ENCODE peak calls at places on chromosome 4, in seven cellular contexts. One of them, this sample, is unnamed. For H3K36me3, the result is how much of the 10 kb centered on the place peaks cover.

GRCh38 chr4:48173055-48173991 is 39.3 kb upstream of the TXK start:
- DNase-seq in astrocyte: peak
- DNase-seq in IMR-90: peak
- DNase-seq in brain microvascular endothelial cell: peak
- DNase-seq in SK-N-SH: no peak
- DNase-seq in endodermal cell: peak
- DNase-seq in CD8-positive, alpha-beta memory T cell: no peak
- DNase-seq in this sample: no peak

GRCh38 chr4:38154251-38154650 is 194.1 kb downstream of the PTTG2 start:
- DNase-seq in SK-N-SH: no peak
- DNase-seq in IMR-90: peak
- DNase-seq in brain microvascular endothelial cell: no peak
- DNase-seq in astrocyte: no peak
- DNase-seq in CD8-positive, alpha-beta memory T cell: no peak
- DNase-seq in endodermal cell: no peak
- DNase-seq in this sample: no peak

GRCh38 chr4:140071806-140072205 is 82.2 kb downstream of the MAML3 start:
- DNase-seq in IMR-90: peak
- DNase-seq in brain microvascular endothelial cell: peak
- DNase-seq in CD8-positive, alpha-beta memory T cell: peak
- DNase-seq in endodermal cell: no peak
- DNase-seq in astrocyte: peak
- DNase-seq in SK-N-SH: no peak
- DNase-seq in this sample: no peak

GRCh38 chr4:62429297-62429696 is 1229.2 kb downstream of the ADGRL3 start:
- DNase-seq in SK-N-SH: no peak
- DNase-seq in CD8-positive, alpha-beta memory T cell: no peak
- DNase-seq in brain microvascular endothelial cell: no peak
- DNase-seq in IMR-90: no peak
- DNase-seq in endodermal cell: no peak
- DNase-seq in astrocyte: no peak
- DNase-seq in this sample: no peak

GRCh38 chr4:188297873-188298272 is 158.6 kb downstream of the TRIML1 start:
- DNase-seq in astrocyte: no peak
- DNase-seq in brain microvascular endothelial cell: peak
- DNase-seq in endodermal cell: no peak
- DNase-seq in IMR-90: peak
- DNase-seq in SK-N-SH: no peak
- DNase-seq in CD8-positive, alpha-beta memory T cell: no peak
- DNase-seq in this sample: no peak

GRCh38 chr4:140152015-140152703 is 1.8 kb downstream of the MAML3 start:
- DNase-seq in CD8-positive, alpha-beta memory T cell: peak
- DNase-seq in brain microvascular endothelial cell: no peak
- DNase-seq in IMR-90: no peak
- DNase-seq in astrocyte: no peak
- DNase-seq in endodermal cell: peak
- DNase-seq in SK-N-SH: peak
- DNase-seq in this sample: peak

GRCh38 chr4:11765849-11766453 is 337.3 kb upstream of the HS3ST1 start:
- DNase-seq in IMR-90: peak
- DNase-seq in endodermal cell: peak
- DNase-seq in CD8-positive, alpha-beta memory T cell: no peak
- DNase-seq in SK-N-SH: peak
- DNase-seq in astrocyte: peak
- DNase-seq in brain microvascular endothelial cell: peak
- DNase-seq in this sample: no peak

GRCh38 chr4:157220026-157220881 is at the start of gene GRIA2:
- DNase-seq in IMR-90: peak
- DNase-seq in CD8-positive, alpha-beta memory T cell: no peak
- DNase-seq in endodermal cell: peak
- DNase-seq in brain microvascular endothelial cell: peak
- DNase-seq in SK-N-SH: peak
- DNase-seq in astrocyte: peak
- DNase-seq in this sample: no peak

GRCh38 chr4:175703956-175704600 is 108.0 kb downstream of the GPM6A start:
- DNase-seq in astrocyte: no peak
- DNase-seq in SK-N-SH: no peak
- DNase-seq in endodermal cell: no peak
- DNase-seq in brain microvascular endothelial cell: no peak
- DNase-seq in IMR-90: no peak
- DNase-seq in CD8-positive, alpha-beta memory T cell: no peak
- DNase-seq in this sample: no peak

GRCh38 chr4:145234086-145234694 is 53.8 kb upstream of the OTUD4 start:
- DNase-seq in astrocyte: peak
- DNase-seq in CD8-positive, alpha-beta memory T cell: peak
- DNase-seq in endodermal cell: peak
- DNase-seq in brain microvascular endothelial cell: peak
- DNase-seq in IMR-90: peak
- DNase-seq in SK-N-SH: peak
- DNase-seq in this sample: no peak

GRCh38 chr4:183447646-183448045 is 3.2 kb downstream of the CDKN2AIP start:
- DNase-seq in endodermal cell: no peak
- DNase-seq in SK-N-SH: no peak
- DNase-seq in IMR-90: no peak
- DNase-seq in CD8-positive, alpha-beta memory T cell: peak
- DNase-seq in astrocyte: no peak
- DNase-seq in brain microvascular endothelial cell: no peak
- DNase-seq in this sample: no peak

GRCh38 chr4:19005211-19005610 is 983.7 kb upstream of the LCORL start:
- DNase-seq in IMR-90: peak
- DNase-seq in brain microvascular endothelial cell: peak
- DNase-seq in SK-N-SH: no peak
- DNase-seq in astrocyte: peak
- DNase-seq in endodermal cell: no peak
- DNase-seq in CD8-positive, alpha-beta memory T cell: no peak
- DNase-seq in this sample: no peak

GRCh38 chr4:120207021-120207420 is 140.4 kb upstream of the MAD2L1 start:
- DNase-seq in CD8-positive, alpha-beta memory T cell: no peak
- DNase-seq in endodermal cell: no peak
- DNase-seq in astrocyte: no peak
- DNase-seq in SK-N-SH: no peak
- DNase-seq in brain microvascular endothelial cell: no peak
- DNase-seq in IMR-90: no peak
- DNase-seq in this sample: no peak

GRCh38 chr4:3765271-3766206 is 646 bp upstream of the ADRA2C start:
- DNase-seq in astrocyte: peak
- DNase-seq in endodermal cell: peak
- DNase-seq in SK-N-SH: peak
- DNase-seq in IMR-90: peak
- DNase-seq in CD8-positive, alpha-beta memory T cell: no peak
- DNase-seq in brain microvascular endothelial cell: peak
- DNase-seq in this sample: peak

GRCh38 chr4:181737744-181738143 is 505.5 kb upstream of the TENM3 start:
- DNase-seq in brain microvascular endothelial cell: no peak
- DNase-seq in IMR-90: no peak
- DNase-seq in astrocyte: no peak
- DNase-seq in endodermal cell: no peak
- DNase-seq in SK-N-SH: no peak
- DNase-seq in CD8-positive, alpha-beta memory T cell: no peak
- DNase-seq in this sample: no peak

DNA sequence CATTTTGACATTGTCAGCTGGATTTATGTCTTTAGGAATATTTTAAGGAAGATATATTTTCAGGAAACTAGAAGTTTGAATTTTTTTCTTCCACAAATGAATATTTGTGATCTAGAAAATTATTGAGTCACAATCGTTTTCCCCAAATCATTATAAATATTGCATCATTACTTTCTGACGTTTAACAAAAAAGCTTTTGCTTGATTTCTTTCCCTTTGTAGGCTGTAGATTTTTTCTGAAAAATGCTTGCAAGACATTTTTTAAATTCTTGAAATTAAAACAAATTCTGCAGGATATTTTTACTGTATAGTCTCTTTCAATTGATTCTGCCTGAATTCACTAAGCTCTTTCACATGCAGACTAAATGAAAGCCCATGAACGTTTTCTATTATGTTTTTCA is 4.9 kb upstream of the SMARCAD1 start:
- DNase-seq in SK-N-SH: no peak
- DNase-seq in CD8-positive, alpha-beta memory T cell: no peak
- DNase-seq in IMR-90: no peak
- DNase-seq in brain microvascular endothelial cell: no peak
- DNase-seq in endodermal cell: no peak
- DNase-seq in astrocyte: no peak
- DNase-seq in this sample: no peak
- H3K27ac ChIP-seq in SK-N-SH: no peak
- H3K27ac ChIP-seq in CD8-positive, alpha-beta memory T cell: no peak
- H3K27ac ChIP-seq in IMR-90: no peak
- H3K27ac ChIP-seq in brain microvascular endothelial cell: no peak
- H3K27ac ChIP-seq in endodermal cell: no peak
- H3K27ac ChIP-seq in astrocyte: no peak
- H3K27ac ChIP-seq in this sample: no peak

GRCh38 chr4:165330071-165330470 is 2.6 kb downstream of the MSMO1 start:
- DNase-seq in SK-N-SH: no peak
- DNase-seq in astrocyte: no peak
- DNase-seq in endodermal cell: no peak
- DNase-seq in brain microvascular endothelial cell: no peak
- DNase-seq in IMR-90: no peak
- DNase-seq in CD8-positive, alpha-beta memory T cell: no peak
- DNase-seq in this sample: no peak
- H3K36me3 ChIP-seq in SK-N-SH: under half
- H3K36me3 ChIP-seq in astrocyte: under half
- H3K36me3 ChIP-seq in endodermal cell: under half
- H3K36me3 ChIP-seq in brain microvascular endothelial cell: under half
- H3K36me3 ChIP-seq in IMR-90: under half
- H3K36me3 ChIP-seq in CD8-positive, alpha-beta memory T cell: under half
- H3K36me3 ChIP-seq in this sample: under half

DNA sequence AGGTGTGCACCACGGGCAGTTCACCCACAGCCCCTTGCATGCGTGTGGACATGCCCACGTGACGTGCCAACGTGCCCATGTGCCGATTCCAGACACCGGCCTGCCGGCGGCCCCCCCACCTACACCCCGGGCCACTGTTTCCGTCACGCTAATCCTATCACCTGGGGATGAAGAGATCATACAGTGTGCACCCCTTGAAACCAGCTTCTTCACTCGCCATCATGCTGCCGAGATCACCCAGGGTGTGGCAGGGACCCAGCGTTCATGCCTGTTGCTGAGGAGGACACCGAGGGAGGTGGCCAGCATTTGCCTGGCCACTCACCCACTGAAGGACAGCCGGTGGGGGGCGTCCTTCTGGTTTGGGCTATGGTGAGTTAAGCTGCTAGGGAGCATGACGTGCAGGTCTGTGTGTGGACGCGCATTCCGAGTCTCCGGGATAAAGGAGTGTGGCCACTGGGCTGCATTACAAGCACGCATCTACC is 14.1 kb downstream of the CTBP1 start:
- DNase-seq in CD8-positive, alpha-beta memory T cell: no peak
- DNase-seq in SK-N-SH: no peak
- DNase-seq in endodermal cell: no peak
- DNase-seq in astrocyte: no peak
- DNase-seq in IMR-90: no peak
- DNase-seq in brain microvascular endothelial cell: no peak
- DNase-seq in this sample: peak
- H3K4me3 ChIP-seq in CD8-positive, alpha-beta memory T cell: no peak
- H3K4me3 ChIP-seq in SK-N-SH: no peak
- H3K4me3 ChIP-seq in endodermal cell: no peak
- H3K4me3 ChIP-seq in astrocyte: no peak
- H3K4me3 ChIP-seq in IMR-90: no peak
- H3K4me3 ChIP-seq in brain microvascular endothelial cell: no peak
- H3K4me3 ChIP-seq in this sample: no peak

DNA sequence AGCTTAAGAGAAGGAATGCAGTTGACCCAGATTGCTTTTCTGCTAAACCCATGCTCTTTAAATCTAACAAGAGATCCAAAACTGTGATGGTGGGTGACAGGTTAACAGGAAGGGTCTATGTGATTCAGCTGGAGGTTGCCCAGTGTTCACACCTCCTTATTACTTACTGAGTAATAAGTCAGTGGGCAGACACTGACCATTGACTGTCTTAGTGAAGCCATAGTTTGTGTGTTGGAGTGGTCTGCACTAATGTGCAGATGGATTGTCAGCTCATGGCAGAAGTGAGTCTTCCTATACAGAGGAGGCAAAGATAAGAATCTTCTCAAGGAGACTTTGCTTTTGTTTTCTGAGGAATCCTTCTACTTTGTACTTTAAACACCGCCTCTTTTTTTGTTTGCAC is 15.2 kb upstream of the RUFY3 start:
- DNase-seq in SK-N-SH: no peak
- DNase-seq in IMR-90: peak
- DNase-seq in astrocyte: peak
- DNase-seq in CD8-positive, alpha-beta memory T cell: no peak
- DNase-seq in endodermal cell: no peak
- DNase-seq in brain microvascular endothelial cell: no peak
- DNase-seq in this sample: no peak
- H3K27ac ChIP-seq in SK-N-SH: peak
- H3K27ac ChIP-seq in IMR-90: peak
- H3K27ac ChIP-seq in astrocyte: peak
- H3K27ac ChIP-seq in CD8-positive, alpha-beta memory T cell: peak
- H3K27ac ChIP-seq in endodermal cell: no peak
- H3K27ac ChIP-seq in brain microvascular endothelial cell: peak
- H3K27ac ChIP-seq in this sample: peak

DNA sequence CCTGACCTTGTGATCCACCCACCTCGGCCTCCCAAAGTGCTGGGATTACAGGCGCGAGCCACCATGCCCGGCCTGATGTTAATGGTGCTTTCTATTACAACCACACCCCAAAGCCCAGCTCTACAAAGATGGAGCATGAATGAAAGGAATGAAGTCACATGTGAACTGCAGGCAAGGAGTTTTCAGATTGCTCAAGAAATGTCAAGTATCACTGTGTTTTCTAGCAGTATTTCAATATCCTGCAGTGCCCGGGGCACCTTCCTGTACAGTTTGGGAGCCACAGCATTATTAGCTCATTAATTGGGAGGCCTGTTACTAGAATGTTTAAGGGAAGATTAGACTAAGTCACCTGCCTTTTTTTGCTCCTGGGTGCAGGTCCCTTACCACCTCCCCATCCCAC is 40.1 kb downstream of the PRIMPOL start:
- DNase-seq in CD8-positive, alpha-beta memory T cell: no peak
- DNase-seq in astrocyte: no peak
- DNase-seq in IMR-90: no peak
- DNase-seq in endodermal cell: no peak
- DNase-seq in brain microvascular endothelial cell: no peak
- DNase-seq in SK-N-SH: no peak
- DNase-seq in this sample: no peak
- H3K36me3 ChIP-seq in CD8-positive, alpha-beta memory T cell: under half
- H3K36me3 ChIP-seq in astrocyte: under half
- H3K36me3 ChIP-seq in IMR-90: under half
- H3K36me3 ChIP-seq in endodermal cell: under half
- H3K36me3 ChIP-seq in brain microvascular endothelial cell: under half
- H3K36me3 ChIP-seq in SK-N-SH: under half
- H3K36me3 ChIP-seq in this sample: under half

DNA sequence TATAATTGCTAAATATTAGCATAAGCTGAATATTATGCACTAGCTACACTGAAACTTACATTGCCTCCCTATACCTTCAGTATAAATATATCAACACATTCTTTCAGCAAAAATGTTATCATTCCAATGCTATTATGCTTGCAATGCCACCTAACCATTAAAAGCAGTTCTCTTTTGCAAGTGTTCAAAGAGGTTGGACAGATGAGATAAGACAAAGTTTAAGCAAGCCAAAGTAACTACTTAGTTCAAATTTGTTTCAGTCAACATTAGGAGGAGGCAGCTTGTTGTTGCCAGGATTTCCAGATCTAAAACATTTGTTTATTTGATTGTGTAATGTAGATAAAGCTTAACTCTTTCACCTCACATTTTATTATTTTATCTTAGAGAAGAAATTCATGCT is 323.9 kb upstream of the FAM241A start:
- DNase-seq in endodermal cell: no peak
- DNase-seq in astrocyte: no peak
- DNase-seq in IMR-90: no peak
- DNase-seq in SK-N-SH: no peak
- DNase-seq in brain microvascular endothelial cell: no peak
- DNase-seq in CD8-positive, alpha-beta memory T cell: no peak
- DNase-seq in this sample: no peak
- H3K4me3 ChIP-seq in endodermal cell: no peak
- H3K4me3 ChIP-seq in astrocyte: no peak
- H3K4me3 ChIP-seq in IMR-90: no peak
- H3K4me3 ChIP-seq in SK-N-SH: no peak
- H3K4me3 ChIP-seq in brain microvascular endothelial cell: no peak
- H3K4me3 ChIP-seq in CD8-positive, alpha-beta memory T cell: no peak
- H3K4me3 ChIP-seq in this sample: no peak

This sample was measured in gastrocnemius medialis.